ENCODE peak calls at places on chromosomes 13 and 19, in eight cellular contexts. A is uterus, O is gastrocnemius medialis, U is hepatocyte, Q is pancreas, Z is esophagus squamous epithelium, F is stomach, D is AG04450. R is an unnamed sample.

GRCh38 chr13:103178986-103179695 is 112.9 kb upstream of the SLC10A2 start:
- DNase-seq in A (no peak), O (no peak), U (no peak), Q (no peak), Z (no peak), F (no peak), D (no peak), R (no peak)

GRCh38 chr19:48999481-49000325 is 6.0 kb downstream of the RUVBL2 start:
- DNase-seq in A (no peak), O (no peak), U (peak), Q (peak), Z (no peak), F (peak), D (peak), R (no peak)

GRCh38 chr13:83325454-83325853 is 556.8 kb downstream of the SLITRK1 start:
- DNase-seq in A (no peak), O (no peak), U (no peak), Q (no peak), Z (no peak), F (no peak), D (peak), R (no peak)

GRCh38 chr13:28489536-28489935 is 5.4 kb downstream of the FLT1 start:
- DNase-seq in A (no peak), O (no peak), U (no peak), Q (no peak), Z (no peak), F (no peak), D (no peak), R (no peak)

GRCh38 chr19:5926641-5927438 is 12.8 kb downstream of the CAPS start:
- DNase-seq in A (peak), O (peak), U (peak), Q (no peak), Z (no peak), F (no peak), D (no peak), R (peak)

GRCh38 chr19:54164369-54165068 is 5.0 kb upstream of the LENG1 start:
- DNase-seq in A (peak), O (no peak), U (peak), Q (peak), Z (no peak), F (peak), D (no peak), R (no peak)

GRCh38 chr19:38149597-38149996 is 74.4 kb downstream of the DPF1 start:
- DNase-seq in A (no peak), O (no peak), U (no peak), Q (no peak), Z (no peak), F (no peak), D (no peak), R (no peak)

GRCh38 chr13:37715606-37716015 is 117.0 kb upstream of the POSTN start:
- DNase-seq in A (no peak), O (no peak), U (no peak), Q (no peak), Z (no peak), F (no peak), D (peak), R (peak)

GRCh38 chr13:23427342-23428182 is 5.9 kb downstream of the SACS start:
- DNase-seq in A (peak), O (no peak), U (peak), Q (peak), Z (no peak), F (peak), D (peak), R (no peak)

GRCh38 chr19:41265376-41266153 is 1.4 kb downstream of the HNRNPUL1 start:
- DNase-seq in A (no peak), O (no peak), U (peak), Q (peak), Z (no peak), F (peak), D (no peak), R (no peak)

GRCh38 chr19:41264581-41265375 is 606 bp downstream of the HNRNPUL1 start:
- DNase-seq in A (peak), O (peak), U (peak), Q (peak), Z (no peak), F (peak), D (no peak), R (peak)

GRCh38 chr19:41263042-41263849 is 926 bp upstream of the HNRNPUL1 start:
- DNase-seq in A (peak), O (peak), U (peak), Q (peak), Z (no peak), F (peak), D (no peak), R (peak)

GRCh38 chr19:41263850-41264580 is at the start of gene HNRNPUL1:
- DNase-seq in A (peak), O (peak), U (peak), Q (peak), Z (peak), F (peak), D (peak), R (peak)

DNA sequence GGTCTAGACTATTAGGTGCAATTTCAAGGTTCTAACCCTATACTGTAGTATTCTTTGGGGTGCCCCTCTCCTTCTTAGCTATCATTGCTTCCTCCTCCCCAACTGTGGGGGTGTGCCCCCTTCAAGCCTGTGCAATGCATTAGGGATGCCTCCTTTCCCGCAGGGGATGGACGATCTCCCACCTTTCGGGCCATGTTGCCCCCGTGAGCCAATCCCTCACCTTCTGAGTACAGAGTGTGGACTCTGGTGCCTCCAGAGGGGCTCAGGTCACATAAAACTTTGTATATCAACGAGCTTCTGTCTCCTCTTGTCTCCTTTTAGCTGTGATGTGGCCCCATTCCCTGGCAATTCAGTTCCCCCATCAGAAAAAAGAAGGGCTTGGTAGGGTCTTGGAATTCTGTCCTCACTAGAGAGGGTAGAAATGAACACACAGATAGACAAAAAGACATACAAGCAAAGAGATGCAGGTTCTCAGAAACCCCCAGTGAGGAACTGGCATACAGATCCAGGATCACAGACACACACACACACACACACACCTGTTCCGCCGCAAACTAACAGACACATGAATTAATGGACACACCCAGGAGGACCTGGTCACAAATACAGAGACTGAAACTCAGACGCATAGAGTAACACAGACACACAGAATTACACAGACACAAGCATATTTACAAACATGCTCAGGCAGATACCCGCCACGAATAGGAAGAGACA is 2.5 kb upstream of the HNRNPUL1 start:
- DNase-seq in A (no peak), O (no peak), U (peak), Q (peak), Z (no peak), F (no peak), D (no peak), R (no peak)
- H3K27ac ChIP-seq in A (peak), O (peak), U (peak), Q (no peak), Z (peak), F (peak), D (peak), R (peak)

GRCh38 chr13:44305845-44306244 is 67.8 kb upstream of the SERP2 start:
- DNase-seq in A (no peak), O (no peak), U (no peak), Q (no peak), Z (no peak), F (peak), D (no peak), R (peak)

GRCh38 chr13:44307844-44308243 is 65.8 kb upstream of the SERP2 start:
- DNase-seq in A (no peak), O (no peak), U (no peak), Q (no peak), Z (no peak), F (peak), D (no peak), R (peak)

GRCh38 chr13:44307255-44307654 is 66.4 kb upstream of the SERP2 start:
- DNase-seq in A (no peak), O (no peak), U (no peak), Q (no peak), Z (no peak), F (no peak), D (no peak), R (no peak)

GRCh38 chr13:44305216-44305615 is 68.4 kb upstream of the SERP2 start:
- DNase-seq in A (no peak), O (no peak), U (no peak), Q (no peak), Z (no peak), F (no peak), D (no peak), R (peak)

DNA sequence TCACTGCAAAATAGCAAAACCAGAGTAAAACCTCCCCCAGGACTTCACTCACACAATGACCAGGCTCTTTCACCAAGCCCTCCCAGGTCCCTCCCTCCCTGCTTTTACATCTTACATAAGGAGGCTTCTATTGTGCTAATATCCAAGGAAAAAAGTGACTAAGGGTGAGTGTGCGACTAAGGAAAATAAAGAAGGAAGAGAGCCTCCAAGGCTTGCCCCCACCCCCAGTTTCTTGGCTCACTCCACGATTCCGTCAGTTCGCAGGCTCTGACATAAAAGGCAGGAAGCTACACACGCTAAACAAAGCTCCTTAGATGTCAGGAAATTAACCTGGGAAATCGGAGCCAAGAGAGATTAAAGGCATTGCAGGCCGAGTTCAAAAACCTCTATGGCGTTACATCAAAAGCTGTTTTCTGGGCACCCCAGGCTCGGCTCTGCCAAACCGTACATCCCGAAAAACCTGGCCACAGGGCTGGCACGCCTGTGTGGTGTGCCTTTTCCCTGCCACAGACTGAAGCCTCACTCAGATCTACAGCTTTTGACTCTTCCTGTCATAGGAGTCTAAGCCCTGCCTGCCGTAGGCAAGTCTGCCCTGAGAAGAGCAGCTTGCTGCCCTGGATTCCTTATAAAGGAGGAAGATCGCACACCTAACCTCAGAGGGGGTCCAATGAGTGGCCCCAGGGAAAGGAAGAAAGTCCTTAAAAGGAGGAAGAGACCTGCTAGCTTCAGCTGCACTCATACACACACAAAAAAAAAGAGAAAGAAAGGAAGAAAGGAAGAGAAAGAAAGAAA is 67.0 kb upstream of the SERP2 start:
- DNase-seq in A (peak), O (no peak), U (peak), Q (no peak), Z (no peak), F (peak), D (peak), R (peak)
- H3K4me3 ChIP-seq in A (no peak), O (no peak), U (no peak), Q (no peak), Z (no peak), F (no peak), D (no peak), R (no peak)

GRCh38 chr13:94800423-94800822 is 88.1 kb upstream of the SOX21 start:
- DNase-seq in A (no peak), O (no peak), U (no peak), Q (no peak), Z (no peak), F (no peak), D (no peak), R (no peak)
- TF ChIP-seq CTCF in A (no peak), O (no peak), U (no peak), Q (no peak), Z (peak), F (no peak), D (peak), R (no peak)

DNA sequence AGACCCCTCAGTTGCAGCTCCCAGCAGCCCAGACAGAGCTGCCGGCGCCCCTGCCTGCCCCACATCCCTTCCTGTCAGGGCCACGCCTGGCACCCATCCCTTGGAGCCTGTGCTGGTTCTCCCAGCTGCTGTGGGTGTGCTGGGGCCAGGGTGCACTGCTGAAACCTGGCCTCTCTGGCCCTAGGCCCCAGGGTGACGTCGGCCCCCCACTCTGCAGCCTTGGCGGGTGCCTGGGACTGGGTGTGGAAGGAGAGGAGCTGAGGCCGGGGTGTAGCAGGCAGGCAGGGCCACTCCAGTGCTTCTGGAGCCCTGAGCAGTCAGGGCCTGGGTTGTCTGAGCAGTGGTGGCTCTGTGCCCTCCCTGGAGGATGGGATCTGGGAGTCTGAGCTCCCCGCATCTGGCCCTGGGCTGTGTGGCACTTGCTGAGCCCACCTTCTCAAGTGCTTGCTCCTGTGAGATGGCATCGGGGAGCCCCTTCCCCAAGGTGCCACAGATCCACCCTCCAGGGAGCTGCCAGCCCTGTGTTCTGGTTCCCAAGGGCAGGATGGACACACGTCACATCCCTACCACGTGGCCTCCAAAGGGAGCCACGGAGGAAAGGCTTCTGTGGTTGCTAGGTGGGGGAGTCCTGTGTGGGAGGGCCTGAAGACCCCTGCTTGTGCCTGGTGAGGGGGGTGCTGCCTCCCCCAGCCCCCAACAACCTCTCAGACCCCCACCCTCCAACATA is 5.2 kb downstream of the PLEKHJ1 start:
- DNase-seq in A (no peak), O (peak), U (no peak), Q (no peak), Z (no peak), F (no peak), D (no peak), R (no peak)
- H3K27ac ChIP-seq in A (no peak), O (peak), U (no peak), Q (no peak), Z (peak), F (no peak), D (peak), R (no peak)

DNA sequence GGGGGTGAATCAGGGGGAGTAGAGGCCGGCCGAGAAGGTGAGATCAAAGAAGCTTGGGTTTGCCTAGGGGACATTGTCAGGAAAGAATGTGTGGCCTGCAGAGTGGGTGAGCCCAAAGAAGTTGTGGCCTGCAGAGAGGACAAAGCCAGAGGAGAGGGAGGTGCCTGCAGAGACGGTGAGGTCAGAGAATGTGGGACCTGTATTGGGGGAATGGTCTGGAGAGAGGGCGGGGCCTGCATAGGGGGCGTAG is 3.0 kb downstream of the PRR36 start:
- DNase-seq in A (no peak), O (no peak), U (no peak), Q (no peak), Z (no peak), F (no peak), D (no peak), R (no peak)
- H3K4me3 ChIP-seq in A (no peak), O (no peak), U (no peak), Q (no peak), Z (peak), F (no peak), D (no peak), R (peak)

R was measured in coronary artery.